ENCODE peak calls at places on chromosomes 5 and 9, in four cellular contexts. Y, D, E and X are unnamed samples.
A peak's percentile ranks its signal among the peaks of the same experiment; 100 is the strongest.

GRCh38 chr5:128426090-128426534 is 111.9 kb downstream of the FBN2 start:
- DNase-seq in Y (no peak), D (peak; percentile 50), E (no peak), X (no peak)

GRCh38 chr5:145471831-145472616 is 363.1 kb downstream of the PRELID2 start:
- DNase-seq in Y (no peak), D (no peak), E (peak; percentile 17), X (no peak)

GRCh38 chr9:132204883-132205282 is 43.0 kb downstream of the NTNG2 start:
- DNase-seq in Y (no peak), D (no peak), E (no peak), X (no peak)

GRCh38 chr5:8641796-8642505 is 773.0 kb downstream of the MTRR start:
- DNase-seq in Y (no peak), D (no peak), E (no peak), X (no peak)

GRCh38 chr5:69225859-69226258 is 8.8 kb upstream of the CDK7 start:
- DNase-seq in Y (no peak), D (no peak), E (no peak), X (no peak)

GRCh38 chr5:159712672-159713071 is 203.6 kb upstream of the ADRA1B start:
- DNase-seq in Y (no peak), D (no peak), E (no peak), X (no peak)

GRCh38 chr9:4508246-4508906 is 18.1 kb downstream of the SLC1A1 start:
- DNase-seq in Y (no peak), D (no peak), E (no peak), X (no peak)

GRCh38 chr9:82593436-82593835 is 469.5 kb downstream of the RASEF start:
- DNase-seq in Y (no peak), D (no peak), E (no peak), X (no peak)

GRCh38 chr9:84996049-84996448 is 326.5 kb downstream of the NTRK2 start:
- DNase-seq in Y (no peak), D (no peak), E (no peak), X (no peak)

GRCh38 chr9:87464992-87465378 is 32.7 kb upstream of the DAPK1 start:
- DNase-seq in Y (no peak), D (no peak), E (no peak), X (no peak)

GRCh38 chr5:9716838-9717281 is 86.7 kb upstream of the TAS2R1 start:
- DNase-seq in Y (no peak), D (peak; percentile 7), E (no peak), X (no peak)

GRCh38 chr5:59034498-59035186 is 451.8 kb downstream of the RAB3C start:
- DNase-seq in Y (no peak), D (no peak), E (peak; percentile 8), X (no peak)

GRCh38 chr5:134787692-134788091 is 29.1 kb downstream of the DDX46 start:
- DNase-seq in Y (no peak), D (no peak), E (no peak), X (no peak)

GRCh38 chr5:174895360-174895759 is 171.0 kb downstream of the MSX2 start:
- DNase-seq in Y (no peak), D (no peak), E (no peak), X (no peak)

GRCh38 chr9:18728642-18729041 is 254.7 kb downstream of the ADAMTSL1 start:
- DNase-seq in Y (no peak), D (no peak), E (no peak), X (no peak)

GRCh38 chr9:93810028-93810971 is 144.9 kb downstream of the BARX1 start:
- DNase-seq in Y (no peak), D (no peak), E (peak; percentile 38), X (no peak)

GRCh38 chr5:62692946-62693713 is 114.5 kb downstream of the LRRC70 start:
- DNase-seq in Y (no peak), D (no peak), E (no peak), X (no peak)

GRCh38 chr5:26805076-26805475 is 233.3 kb downstream of the CDH9 start:
- DNase-seq in Y (no peak), D (no peak), E (no peak), X (no peak)

GRCh38 chr9:18824095-18824666 is 208.8 kb downstream of the SAXO1 start:
- DNase-seq in Y (no peak), D (no peak), E (no peak), X (no peak)

GRCh38 chr5:102762095-102762534 is 7.0 kb downstream of the PAM start:
- DNase-seq in Y (no peak), D (no peak), E (no peak), X (no peak)

GRCh38 chr9:114081441-114082016 is 3.4 kb upstream of the AMBP start:
- DNase-seq in Y (no peak), D (no peak), E (no peak), X (no peak)

GRCh38 chr9:114653556-114654159 is 3.9 kb downstream of the TEX53 start:
- DNase-seq in Y (peak; percentile 57), D (peak; percentile 43), E (peak; percentile 73), X (peak; percentile 28)

GRCh38 chr9:121736147-121736721 is 84.8 kb downstream of the DAB2IP start:
- DNase-seq in Y (no peak), D (no peak), E (peak; percentile 23), X (no peak)

GRCh38 chr5:1190296-1190695 is 11.1 kb upstream of the SLC6A19 start:
- DNase-seq in Y (no peak), D (no peak), E (no peak), X (no peak)

GRCh38 chr5:16936150-16937022 is at the start of gene MYO10:
- DNase-seq in Y (peak; percentile 35), D (no peak), E (peak; percentile 87), X (peak; percentile 75)

GRCh38 chr5:116759860-116760644 is 185.4 kb upstream of the SEMA6A start:
- DNase-seq in Y (no peak), D (no peak), E (no peak), X (no peak)

GRCh38 chr5:43256261-43256966 is 56.8 kb downstream of the HMGCS1 start:
- DNase-seq in Y (no peak), D (no peak), E (no peak), X (no peak)

GRCh38 chr9:114374936-114375335 is 12.8 kb downstream of the AKNA start:
- DNase-seq in Y (no peak), D (no peak), E (no peak), X (no peak)

GRCh38 chr5:93192107-93192506 is 388.9 kb downstream of the NR2F1-AS1 start:
- DNase-seq in Y (no peak), D (no peak), E (no peak), X (no peak)

GRCh38 chr9:77019810-77020437 is 469 bp downstream of the FOXB2 start:
- DNase-seq in Y (no peak), D (no peak), E (no peak), X (no peak)

GRCh38 chr9:77021928-77022782 is 2.7 kb downstream of the FOXB2 start:
- DNase-seq in Y (no peak), D (no peak), E (no peak), X (no peak)

GRCh38 chr9:77022783-77023440 is 3.5 kb downstream of the FOXB2 start:
- DNase-seq in Y (no peak), D (no peak), E (no peak), X (no peak)

GRCh38 chr9:77020438-77021264 is 1.2 kb downstream of the FOXB2 start:
- DNase-seq in Y (no peak), D (no peak), E (no peak), X (no peak)

GRCh38 chr9:77021289-77021927 is 2.0 kb downstream of the FOXB2 start:
- DNase-seq in Y (no peak), D (no peak), E (no peak), X (no peak)
- TF ChIP-seq POLR2AphosphoS5 in Y (no peak), D (no peak), E (no peak), X (no peak)

DNA sequence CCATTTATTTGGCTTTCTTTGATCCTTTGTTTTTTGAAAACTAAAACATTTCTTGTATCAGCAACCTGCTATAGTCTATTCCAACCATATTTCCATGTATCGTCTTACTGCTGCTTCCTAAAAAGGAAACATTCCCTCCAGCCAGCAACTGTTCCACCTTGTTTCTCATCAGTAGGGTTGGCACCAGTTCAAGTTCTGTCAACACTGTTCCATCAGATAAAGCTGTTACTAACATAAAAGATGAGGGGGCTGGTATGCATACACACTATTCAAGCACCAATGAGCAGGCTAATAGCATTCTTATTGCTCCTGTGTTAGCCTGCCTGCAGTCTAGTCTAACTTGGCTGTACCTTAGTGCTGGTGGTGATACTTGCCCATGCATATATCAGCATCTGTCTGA is 178.3 kb downstream of the CWC27 start:
- DNase-seq in Y (no peak), D (no peak), E (peak; percentile 9), X (no peak)
- TF ChIP-seq SPI1 in Y (no peak), D (no peak), E (no peak), X (no peak)

GRCh38 chr9:70066418-70066817 is 22.8 kb downstream of the MAMDC2 start:
- DNase-seq in Y (no peak), D (no peak), E (no peak), X (no peak)
- TF ChIP-seq POLR2AphosphoS5 in Y (no peak), D (no peak), E (no peak), X (no peak)

DNA sequence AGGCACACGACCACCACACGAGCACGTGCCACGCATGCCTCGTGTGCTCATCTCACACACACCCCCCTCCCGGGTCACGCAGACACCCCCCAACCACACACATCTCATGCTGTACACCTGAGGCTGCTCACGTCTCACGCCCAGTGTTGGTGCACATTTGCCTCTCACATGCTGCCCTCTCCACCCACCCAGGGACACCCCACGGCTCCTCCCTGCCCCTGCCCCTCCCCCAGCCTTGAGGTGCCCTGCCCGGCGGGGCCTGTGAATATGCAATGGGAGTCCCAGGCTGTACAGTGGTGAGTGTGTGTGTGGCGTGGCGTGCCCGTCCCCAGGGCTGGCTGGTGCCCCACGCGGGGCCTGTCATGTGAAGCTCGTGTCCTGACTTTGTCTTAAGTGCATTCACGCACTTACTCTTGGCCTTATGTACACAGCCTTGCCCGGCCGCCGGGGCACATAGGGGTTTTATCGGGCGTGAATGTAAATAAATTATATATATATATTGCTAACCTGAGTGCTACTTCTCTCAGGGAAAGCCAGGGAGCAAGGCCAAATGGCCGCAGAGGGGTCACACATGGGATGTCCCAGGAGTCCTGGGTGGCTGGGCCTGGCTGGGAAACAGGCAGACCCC is 18.6 kb downstream of the HK3 start:
- DNase-seq in Y (no peak), D (no peak), E (no peak), X (no peak)
- TF ChIP-seq SPI1 in Y (no peak), D (no peak), E (no peak), X (no peak)